ENCODE peak calls at places on chromosomes 3 and 15, in four cellular contexts. Z, M, Q and X are unnamed samples.

GRCh38 chr3:185984203-185984602 is 46.4 kb upstream of the TRA2B start:
- DNase-seq in Q (no peak), Z (no peak), M (no peak), X (no peak)

GRCh38 chr3:149401215-149401925 is 23.9 kb upstream of the TM4SF1 start:
- DNase-seq in Q (no peak), M (peak), Z (no peak), X (no peak)

GRCh38 chr15:66153549-66154415 is 99.8 kb downstream of the MEGF11 start:
- DNase-seq in Q (no peak), M (no peak), Z (no peak), X (peak)

GRCh38 chr3:62942761-62943160 is 67.5 kb upstream of the CADPS start:
- DNase-seq in M (no peak), Z (no peak), Q (no peak), X (no peak)

GRCh38 chr3:195197764-195198423 is 73.1 kb downstream of the XXYLT1 start:
- DNase-seq in M (no peak), Z (no peak), Q (no peak), X (no peak)

GRCh38 chr3:99023590-99024192 is 122.2 kb upstream of the DCBLD2 start:
- DNase-seq in Q (no peak), Z (no peak), M (no peak), X (peak)

GRCh38 chr15:95076381-95076780 is 845.0 kb downstream of the MCTP2 start:
- DNase-seq in Z (no peak), Q (no peak), M (no peak), X (no peak)

GRCh38 chr3:29925150-29925549 is 644.3 kb downstream of the RBMS3 start:
- DNase-seq in Q (no peak), Z (no peak), M (no peak), X (no peak)

GRCh38 chr3:184145120-184145524 is 10.0 kb downstream of the EIF2B5 start:
- DNase-seq in Z (no peak), M (peak), Q (no peak), X (peak)

GRCh38 chr3:72665701-72666443 is 182.4 kb downstream of the SHQ1 start:
- DNase-seq in M (peak), Z (no peak), Q (no peak), X (peak)

GRCh38 chr3:195384952-195385351 is 57.9 kb downstream of the ACAP2 start:
- DNase-seq in Q (no peak), M (no peak), Z (no peak), X (no peak)

GRCh38 chr3:34973586-34973985 is 665.7 kb upstream of the ARPP21 start:
- DNase-seq in Q (no peak), M (no peak), Z (no peak), X (no peak)

GRCh38 chr15:78396976-78397375 is 41.0 kb upstream of the IREB2 start:
- DNase-seq in Z (peak), M (peak), Q (no peak), X (no peak)

GRCh38 chr3:24497942-24498341 is 3.3 kb upstream of the THRB start:
- DNase-seq in Q (no peak), Z (no peak), M (no peak), X (no peak)

GRCh38 chr15:92247649-92248242 is 145.9 kb upstream of the ST8SIA2 start:
- DNase-seq in Q (no peak), M (no peak), Z (no peak), X (no peak)

GRCh38 chr15:89801471-89802205 is 13.0 kb downstream of the ANPEP start:
- DNase-seq in M (no peak), Z (no peak), Q (no peak), X (no peak)